ENCODE peak calls at places on chromosomes 12 and 14, in six cellular contexts. G, J, H, S, O and W are unnamed samples.

GRCh38 chr12:52314511-52314910 is 6.7 kb downstream of the KRT83 start:
- DNase-seq in G (no peak), J (no peak), H (no peak), S (no peak), O (no peak), W (no peak)

GRCh38 chr14:61927015-61927414 is 164.8 kb downstream of the SNAPC1 start:
- DNase-seq in G (peak), J (no peak), H (no peak), S (no peak), O (peak), W (no peak)

GRCh38 chr12:79681008-79681590 is 9.7 kb downstream of the PAWR start:
- DNase-seq in G (peak), J (peak), H (no peak), S (no peak), O (no peak), W (no peak)

GRCh38 chr12:53049582-53050318 is at the start of gene TNS2:
- DNase-seq in G (peak), J (no peak), H (peak), S (no peak), O (no peak), W (no peak)

GRCh38 chr14:104396682-104397470 is 182.7 kb upstream of the C14orf180 start:
- DNase-seq in G (no peak), J (no peak), H (no peak), S (no peak), O (no peak), W (no peak)

GRCh38 chr12:56046027-56046780 is 4.5 kb downstream of the RPS26 start:
- DNase-seq in G (peak), J (no peak), H (no peak), S (no peak), O (no peak), W (no peak)

GRCh38 chr12:131097247-131098177 is 143.8 kb downstream of the ADGRD1 start:
- DNase-seq in G (no peak), J (no peak), H (peak), S (no peak), O (no peak), W (no peak)

GRCh38 chr12:122040579-122041386 is 19.1 kb downstream of the BCL7A start:
- DNase-seq in G (no peak), J (no peak), H (no peak), S (no peak), O (peak), W (no peak)

GRCh38 chr14:47389520-47389919 is 285.9 kb downstream of the MDGA2 start:
- DNase-seq in G (no peak), J (no peak), H (no peak), S (no peak), O (no peak), W (no peak)